ENCODE peak calls at places on chromosomes 2 and 18, in five cellular contexts. W, A, E, V and B are unnamed samples.

GRCh38 chr2:172845008-172845670 is 109.5 kb downstream of the RAPGEF4 start:
- DNase-seq in A (no peak), E (no peak), W (no peak), V (no peak), B (no peak)

GRCh38 chr2:201831469-201831868 is 25.1 kb downstream of the CDK15 start:
- DNase-seq in A (no peak), V (no peak), W (no peak), E (peak; percentile 40), B (peak; percentile 83)

GRCh38 chr18:47260924-47261701 is 9.7 kb upstream of the SKOR2 start:
- DNase-seq in V (no peak), E (no peak), A (no peak), W (no peak), B (no peak)

GRCh38 chr2:170486730-170487129 is 228.4 kb upstream of the SP5 start:
- DNase-seq in A (no peak), E (no peak), V (no peak), W (no peak), B (no peak)

GRCh38 chr2:204749319-204749718 is 204.0 kb downstream of the PARD3B start:
- DNase-seq in E (no peak), W (no peak), V (no peak), A (no peak), B (peak; percentile 54)

GRCh38 chr2:55157474-55157884 is 74.6 kb downstream of the CLHC1 start:
- DNase-seq in W (no peak), V (peak; percentile 15), E (no peak), A (no peak), B (no peak)

GRCh38 chr2:148554459-148555247 is 89.9 kb upstream of the EPC2 start:
- DNase-seq in V (no peak), A (no peak), W (no peak), E (no peak), B (no peak)

GRCh38 chr18:62678847-62679535 is 36.4 kb upstream of the PHLPP1 start:
- DNase-seq in E (no peak), W (no peak), V (no peak), A (no peak), B (no peak)

GRCh38 chr2:173030541-173031485 is 44.8 kb upstream of the MAP3K20 start:
- DNase-seq in A (no peak), V (no peak), E (no peak), W (no peak), B (no peak)

GRCh38 chr2:16625201-16625729 is 40.4 kb downstream of the CYRIA start:
- DNase-seq in A (no peak), E (no peak), W (no peak), V (no peak), B (no peak)

GRCh38 chr2:190571666-190572065 is 37.1 kb upstream of the NEMP2 start:
- DNase-seq in V (no peak), W (no peak), A (no peak), E (no peak), B (no peak)

GRCh38 chr2:207863345-207863744 is 93.6 kb upstream of the FZD5 start:
- DNase-seq in A (no peak), E (no peak), V (no peak), W (no peak), B (no peak)

GRCh38 chr2:215931256-215931903 is 82.0 kb downstream of the MREG start:
- DNase-seq in A (peak; percentile 57), V (peak; percentile 79), W (peak; percentile 9), E (peak; percentile 35), B (no peak)

GRCh38 chr2:206562375-206562774 is 79.9 kb upstream of the FAM237A start:
- DNase-seq in E (no peak), V (no peak), W (no peak), A (no peak), B (no peak)

GRCh38 chr18:67582488-67582887 is 66.0 kb upstream of the DSEL start:
- DNase-seq in W (no peak), V (no peak), E (no peak), A (no peak), B (no peak)

GRCh38 chr2:172093416-172094318 is 8.4 kb downstream of the DLX1 start:
- DNase-seq in E (no peak), W (no peak), V (no peak), A (no peak), B (no peak)

GRCh38 chr2:177516786-177517544 is 124.4 kb downstream of the AGPS start:
- DNase-seq in V (no peak), E (no peak), A (no peak), W (no peak), B (no peak)

GRCh38 chr2:157743051-157743450 is 114.4 kb upstream of the ACVR1C start:
- DNase-seq in V (peak; percentile 73), E (no peak), A (no peak), W (no peak), B (no peak)

GRCh38 chr2:109597283-109597682 is 16.5 kb downstream of the SEPTIN10 start:
- DNase-seq in E (no peak), V (peak; percentile 71), A (no peak), W (no peak), B (no peak)

GRCh38 chr2:65064728-65065552 is 8.7 kb downstream of the CEP68 start:
- DNase-seq in A (peak; percentile 65), V (peak; percentile 90), W (no peak), E (peak; percentile 60), B (peak; percentile 80)

GRCh38 chr2:27212626-27213471 is 781 bp upstream of the SLC5A6 start:
- DNase-seq in E (no peak), V (peak; percentile 67), A (no peak), W (no peak), B (peak; percentile 61)

GRCh38 chr2:195056001-195056400 is 601.0 kb upstream of the SLC39A10 start:
- DNase-seq in W (no peak), E (no peak), A (no peak), V (no peak), B (no peak)

GRCh38 chr2:84878459-84878858 is 2.4 kb downstream of the TRABD2A start:
- DNase-seq in E (no peak), A (no peak), V (no peak), W (no peak), B (no peak)

GRCh38 chr2:172813314-172813888 is 77.8 kb downstream of the RAPGEF4 start:
- DNase-seq in A (no peak), V (no peak), E (no peak), W (no peak), B (no peak)

GRCh38 chr18:49931179-49931578 is 117.8 kb upstream of the ACAA2 start:
- DNase-seq in V (no peak), A (no peak), E (no peak), W (no peak), B (no peak)

GRCh38 chr2:200847939-200848338 is 16.5 kb downstream of the CLK1 start:
- DNase-seq in E (no peak), V (no peak), A (no peak), W (no peak), B (no peak)

GRCh38 chr2:27795868-27796277 is 24.4 kb downstream of the MRPL33 start:
- DNase-seq in V (no peak), A (no peak), E (no peak), W (no peak), B (peak; percentile 21)

GRCh38 chr18:55137602-55138001 is 178.3 kb upstream of the CCDC68 start:
- DNase-seq in A (no peak), V (no peak), W (no peak), E (no peak), B (no peak)

GRCh38 chr2:7450188-7451156 is 533.3 kb downstream of the RNF144A start:
- DNase-seq in W (no peak), E (no peak), V (peak; percentile 41), A (no peak), B (no peak)